ENCODE peak calls at places on chromosome 1, in eight cellular contexts. B, O, Q, D, U, Y, C and H are unnamed samples.
A peak's percentile ranks its signal among the peaks of the same experiment; 100 is the strongest.

GRCh38 chr1:101237229-101237837 is 514 bp downstream of the S1PR1 start:
- DNase-seq in O (no peak), Y (no peak), C (peak; percentile 75), Q (peak; percentile 45), D (no peak), B (no peak), U (no peak), H (peak; percentile 43)

GRCh38 chr1:216045400-216045799 is 377.8 kb downstream of the USH2A start:
- DNase-seq in Q (peak; percentile 99), C (peak; percentile 98), B (no peak), O (no peak), U (peak; percentile 1), D (no peak), Y (no peak), H (no peak)

GRCh38 chr1:171999756-172000155 is 158.5 kb downstream of the DNM3 start:
- DNase-seq in Q (peak; percentile 61), Y (no peak), C (peak; percentile 10), B (no peak), O (no peak), U (no peak), D (no peak), H (no peak)

GRCh38 chr1:43868741-43869067 is 64.9 kb upstream of the ARTN start:
- DNase-seq in D (no peak), B (peak; percentile 62), C (peak; percentile 83), Y (no peak), Q (peak; percentile 77), U (peak; percentile 22), O (peak; percentile 13), H (no peak)

GRCh38 chr1:241582921-241583321 is 50.7 kb downstream of the KMO start:
- DNase-seq in B (no peak), D (no peak), U (no peak), Y (no peak), C (no peak), O (no peak), Q (no peak), H (no peak)

GRCh38 chr1:222896630-222897526 is 82.0 kb downstream of the DISP1 start:
- DNase-seq in O (no peak), U (no peak), C (peak; percentile 53), Q (peak; percentile 69), Y (no peak), D (no peak), B (no peak), H (no peak)

GRCh38 chr1:198184516-198184915 is 27.7 kb downstream of the NEK7 start:
- DNase-seq in U (no peak), Y (no peak), B (no peak), C (no peak), D (no peak), O (no peak), Q (no peak), H (no peak)

GRCh38 chr1:232600430-232601258 is 29.3 kb downstream of the SIPA1L2 start:
- DNase-seq in Q (peak; percentile 71), B (no peak), O (no peak), D (no peak), Y (no peak), C (peak; percentile 58), U (no peak), H (peak; percentile 33)

GRCh38 chr1:9166289-9167235 is 37.7 kb upstream of the GPR157 start:
- DNase-seq in Y (no peak), Q (peak; percentile 88), U (peak; percentile 91), C (peak; percentile 89), D (no peak), O (no peak), B (no peak), H (no peak)

GRCh38 chr1:197464039-197464438 is 196.0 kb downstream of the CRB1 start:
- DNase-seq in Q (peak; percentile 87), C (peak; percentile 79), Y (no peak), O (no peak), B (peak; percentile 46), D (no peak), U (peak; percentile 17), H (no peak)

GRCh38 chr1:223842784-223843183 is 3.0 kb downstream of the TP53BP2 start:
- DNase-seq in Q (no peak), D (no peak), Y (no peak), O (no peak), B (no peak), U (no peak), C (no peak), H (no peak)

GRCh38 chr1:248820041-248820585 is 5.6 kb downstream of the SH3BP5L start:
- DNase-seq in B (no peak), D (no peak), O (no peak), Y (no peak), Q (no peak), C (no peak), U (no peak), H (no peak)
- H3K27ac ChIP-seq in B (no peak overlapping the region), D (peak overlapping the region; percentile 53), O (no peak overlapping the region), Y (no peak overlapping the region), Q (peak overlapping the region; percentile 71), C (no peak overlapping the region), U (no peak overlapping the region), H (no peak overlapping the region)

GRCh38 chr1:205505791-205506190 is 1.3 kb downstream of the CDK18 start:
- DNase-seq in B (peak; percentile 52), O (no peak), Q (peak; percentile 29), C (no peak), D (peak; percentile 76), Y (peak; percentile 82), U (no peak), H (no peak)
- H3K4me3 ChIP-seq in B (no peak overlapping the region), O (peak overlapping the region; percentile 61), Q (no peak overlapping the region), C (no peak overlapping the region), D (peak overlapping the region; percentile 75), Y (peak overlapping the region; percentile 62), U (no peak overlapping the region), H (no peak overlapping the region)

DNA sequence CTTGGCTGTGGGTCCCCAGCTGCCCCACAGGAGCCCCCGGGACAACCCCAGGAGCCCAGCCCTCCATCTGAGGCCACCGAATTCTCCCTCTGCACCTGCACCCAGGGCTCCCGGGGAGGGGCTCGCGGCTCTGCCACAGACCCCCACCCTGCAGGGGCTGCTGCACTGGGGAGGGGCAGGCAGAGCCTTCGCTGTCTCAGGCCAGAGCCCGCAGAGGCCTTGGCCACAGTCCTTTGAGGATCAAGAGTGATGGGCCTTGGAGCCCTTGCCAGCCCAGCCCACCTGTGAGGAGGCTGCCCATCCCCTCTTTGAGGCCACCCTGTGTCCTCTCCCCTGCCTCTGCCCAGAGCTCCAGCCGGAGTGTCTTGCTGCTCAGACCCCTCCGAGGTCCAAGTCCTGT is 6.5 kb downstream of the PERM1 start:
- DNase-seq in U (no peak), D (peak; percentile 29), Y (no peak), O (no peak), B (no peak), C (no peak), Q (no peak), H (no peak)
- H3K27ac ChIP-seq in U (no peak overlapping the region), D (peak overlapping the region; percentile 26), Y (no peak overlapping the region), O (no peak overlapping the region), B (no peak overlapping the region), C (no peak overlapping the region), Q (no peak overlapping the region), H (no peak overlapping the region)

DNA sequence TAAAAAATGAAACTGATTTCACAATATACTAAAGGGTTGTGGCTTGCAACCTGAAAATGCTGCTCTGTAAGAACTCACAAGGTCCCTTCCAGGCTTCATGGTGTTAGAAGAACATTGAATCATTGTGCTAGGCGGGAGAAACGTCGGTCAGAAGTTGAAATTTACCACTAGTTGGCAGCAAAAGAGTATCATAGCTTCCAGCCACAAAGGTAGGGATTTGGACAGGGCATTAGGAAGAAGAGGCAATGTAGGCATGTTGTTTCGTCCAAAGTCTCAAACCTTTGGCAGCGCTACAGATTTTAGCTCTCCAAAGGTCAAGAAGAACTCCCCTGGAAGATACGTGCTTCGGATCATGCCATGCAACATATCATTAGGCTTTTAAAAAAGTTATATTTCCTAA is 62.5 kb upstream of the ZP4 start:
- DNase-seq in B (no peak), Y (no peak), O (no peak), C (no peak), U (no peak), D (no peak), Q (no peak), H (no peak)
- H3K4me3 ChIP-seq in B (no peak overlapping the region), Y (no peak overlapping the region), O (no peak overlapping the region), C (no peak overlapping the region), U (no peak overlapping the region), D (no peak overlapping the region), Q (no peak overlapping the region), H (no peak overlapping the region)

DNA sequence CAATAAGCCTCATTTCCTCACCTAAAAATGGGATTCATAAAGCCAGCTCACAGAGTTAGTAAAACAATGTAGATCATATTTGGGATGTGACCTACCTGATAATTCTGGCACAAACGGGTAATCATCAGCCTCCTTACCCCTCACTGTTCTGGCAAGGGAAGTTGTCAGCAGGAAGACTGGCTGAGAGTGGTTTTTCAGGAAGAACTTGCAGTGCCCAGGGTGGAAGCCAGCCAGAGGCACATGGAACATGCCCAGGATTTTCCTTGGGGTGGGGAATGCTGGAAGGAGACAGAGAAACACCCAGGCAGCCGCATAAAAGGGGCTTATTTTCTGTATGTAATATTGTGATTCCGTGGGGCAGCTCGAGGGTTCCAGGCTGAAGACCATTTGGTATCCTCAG is 7.7 kb upstream of the SLC5A9 start:
- DNase-seq in Y (no peak), Q (no peak), C (no peak), U (no peak), B (no peak), O (no peak), D (no peak), H (no peak)
- H3K27ac ChIP-seq in Y (no peak overlapping the region), Q (no peak overlapping the region), C (no peak overlapping the region), U (no peak overlapping the region), B (no peak overlapping the region), O (no peak overlapping the region), D (no peak overlapping the region), H (no peak overlapping the region)

GRCh38 chr1:27435566-27436203 is 43.3 kb downstream of the GPR3 start:
- DNase-seq in D (no peak), Y (no peak), O (peak; percentile 49), U (no peak), B (no peak), C (no peak), Q (no peak), H (no peak)
- H3K4me3 ChIP-seq in D (peak overlapping the region; percentile 10), Y (no peak overlapping the region), O (no peak overlapping the region), U (no peak overlapping the region), B (no peak overlapping the region), C (no peak overlapping the region), Q (no peak overlapping the region), H (no peak overlapping the region)